ENCODE peak calls at places on chromosomes 5 and 9, in nine cellular contexts. One of them, this sample, is unnamed.

GRCh38 chr9:135826188-135826545 is 81.2 kb downstream of the CAMSAP1 start:
- DNase-seq in esophagus muscularis mucosa: no peak
- DNase-seq in IMR-90: no peak
- DNase-seq in ovary: no peak
- DNase-seq in neural progenitor cell: no peak
- DNase-seq in ascending aorta: peak; percentile 50
- DNase-seq in CD8-positive, alpha-beta T cell: no peak
- DNase-seq in tibial artery: no peak
- DNase-seq in WERI-Rb-1: no peak
- DNase-seq in this sample: no peak

GRCh38 chr5:72241346-72242003 is 78.6 kb downstream of the MRPS27 start:
- DNase-seq in CD8-positive, alpha-beta T cell: no peak
- DNase-seq in IMR-90: no peak
- DNase-seq in ascending aorta: no peak
- DNase-seq in WERI-Rb-1: no peak
- DNase-seq in neural progenitor cell: peak; percentile 71
- DNase-seq in esophagus muscularis mucosa: no peak
- DNase-seq in tibial artery: no peak
- DNase-seq in ovary: no peak
- DNase-seq in this sample: no peak

GRCh38 chr5:160833806-160834205 is 18.2 kb downstream of the ATP10B start:
- DNase-seq in CD8-positive, alpha-beta T cell: no peak
- DNase-seq in ascending aorta: no peak
- DNase-seq in esophagus muscularis mucosa: no peak
- DNase-seq in WERI-Rb-1: no peak
- DNase-seq in IMR-90: no peak
- DNase-seq in ovary: no peak
- DNase-seq in tibial artery: no peak
- DNase-seq in neural progenitor cell: no peak
- DNase-seq in this sample: no peak

GRCh38 chr9:116860509-116861120 is 173.5 kb downstream of the TRIM32 start:
- DNase-seq in ascending aorta: peak; percentile 62
- DNase-seq in esophagus muscularis mucosa: no peak
- DNase-seq in IMR-90: peak; percentile 63
- DNase-seq in ovary: peak; percentile 38
- DNase-seq in tibial artery: peak; percentile 71
- DNase-seq in CD8-positive, alpha-beta T cell: no peak
- DNase-seq in WERI-Rb-1: peak; percentile 85
- DNase-seq in neural progenitor cell: peak; percentile 85
- DNase-seq in this sample: peak; percentile 12

GRCh38 chr5:134070979-134071849 is 43.3 kb upstream of the TCF7 start:
- DNase-seq in ovary: peak; percentile 37
- DNase-seq in neural progenitor cell: peak; percentile 62
- DNase-seq in ascending aorta: no peak
- DNase-seq in esophagus muscularis mucosa: no peak
- DNase-seq in tibial artery: no peak
- DNase-seq in IMR-90: no peak
- DNase-seq in WERI-Rb-1: no peak
- DNase-seq in CD8-positive, alpha-beta T cell: no peak
- DNase-seq in this sample: no peak

GRCh38 chr9:30925635-30926034 is 1458.8 kb upstream of the ACO1 start:
- DNase-seq in esophagus muscularis mucosa: no peak
- DNase-seq in CD8-positive, alpha-beta T cell: no peak
- DNase-seq in tibial artery: no peak
- DNase-seq in ovary: no peak
- DNase-seq in WERI-Rb-1: no peak
- DNase-seq in neural progenitor cell: no peak
- DNase-seq in IMR-90: no peak
- DNase-seq in ascending aorta: no peak
- DNase-seq in this sample: no peak

GRCh38 chr5:35145671-35146317 is 84.5 kb downstream of the PRLR start:
- DNase-seq in IMR-90: peak; percentile 24
- DNase-seq in WERI-Rb-1: no peak
- DNase-seq in ascending aorta: no peak
- DNase-seq in ovary: no peak
- DNase-seq in CD8-positive, alpha-beta T cell: no peak
- DNase-seq in esophagus muscularis mucosa: no peak
- DNase-seq in tibial artery: no peak
- DNase-seq in neural progenitor cell: no peak
- DNase-seq in this sample: no peak

GRCh38 chr9:4417578-4418325 is 72.5 kb upstream of the SLC1A1 start:
- DNase-seq in ascending aorta: no peak
- DNase-seq in CD8-positive, alpha-beta T cell: no peak
- DNase-seq in ovary: no peak
- DNase-seq in esophagus muscularis mucosa: no peak
- DNase-seq in neural progenitor cell: no peak
- DNase-seq in WERI-Rb-1: no peak
- DNase-seq in IMR-90: peak; percentile 2
- DNase-seq in tibial artery: no peak
- DNase-seq in this sample: no peak

GRCh38 chr5:123033157-123033671 is 3.3 kb downstream of the PPIC start:
- DNase-seq in ascending aorta: no peak
- DNase-seq in tibial artery: no peak
- DNase-seq in esophagus muscularis mucosa: no peak
- DNase-seq in IMR-90: no peak
- DNase-seq in neural progenitor cell: no peak
- DNase-seq in CD8-positive, alpha-beta T cell: no peak
- DNase-seq in WERI-Rb-1: no peak
- DNase-seq in ovary: no peak
- DNase-seq in this sample: no peak

GRCh38 chr9:68708089-68708488 is 3.0 kb downstream of the PIP5K1B start:
- DNase-seq in WERI-Rb-1: no peak
- DNase-seq in CD8-positive, alpha-beta T cell: no peak
- DNase-seq in neural progenitor cell: no peak
- DNase-seq in ascending aorta: no peak
- DNase-seq in IMR-90: no peak
- DNase-seq in tibial artery: no peak
- DNase-seq in esophagus muscularis mucosa: no peak
- DNase-seq in ovary: no peak
- DNase-seq in this sample: no peak
- H3K4me3 ChIP-seq in WERI-Rb-1: no peak overlapping the region
- H3K4me3 ChIP-seq in CD8-positive, alpha-beta T cell: no peak overlapping the region
- H3K4me3 ChIP-seq in neural progenitor cell: no peak overlapping the region
- H3K4me3 ChIP-seq in ascending aorta: no peak overlapping the region
- H3K4me3 ChIP-seq in IMR-90: no peak overlapping the region
- H3K4me3 ChIP-seq in tibial artery: no peak overlapping the region
- H3K4me3 ChIP-seq in esophagus muscularis mucosa: no peak overlapping the region
- H3K4me3 ChIP-seq in ovary: no peak overlapping the region
- H3K4me3 ChIP-seq in this sample: no peak overlapping the region

GRCh38 chr9:36894695-36895310 is 139.3 kb downstream of the PAX5 start:
- DNase-seq in ascending aorta: no peak
- DNase-seq in neural progenitor cell: no peak
- DNase-seq in IMR-90: no peak
- DNase-seq in tibial artery: no peak
- DNase-seq in esophagus muscularis mucosa: no peak
- DNase-seq in WERI-Rb-1: no peak
- DNase-seq in ovary: no peak
- DNase-seq in CD8-positive, alpha-beta T cell: no peak
- DNase-seq in this sample: no peak

GRCh38 chr9:36897019-36897418 is 137.0 kb downstream of the PAX5 start:
- DNase-seq in WERI-Rb-1: no peak
- DNase-seq in IMR-90: no peak
- DNase-seq in tibial artery: no peak
- DNase-seq in CD8-positive, alpha-beta T cell: no peak
- DNase-seq in ovary: no peak
- DNase-seq in neural progenitor cell: no peak
- DNase-seq in ascending aorta: no peak
- DNase-seq in esophagus muscularis mucosa: no peak
- DNase-seq in this sample: no peak

GRCh38 chr9:36895744-36896260 is 138.3 kb downstream of the PAX5 start:
- DNase-seq in tibial artery: no peak
- DNase-seq in WERI-Rb-1: no peak
- DNase-seq in ovary: no peak
- DNase-seq in esophagus muscularis mucosa: no peak
- DNase-seq in neural progenitor cell: no peak
- DNase-seq in ascending aorta: peak; percentile 21
- DNase-seq in IMR-90: no peak
- DNase-seq in CD8-positive, alpha-beta T cell: no peak
- DNase-seq in this sample: no peak

GRCh38 chr9:36897476-36897875 is 136.6 kb downstream of the PAX5 start:
- DNase-seq in CD8-positive, alpha-beta T cell: no peak
- DNase-seq in tibial artery: no peak
- DNase-seq in esophagus muscularis mucosa: no peak
- DNase-seq in ovary: no peak
- DNase-seq in WERI-Rb-1: no peak
- DNase-seq in ascending aorta: no peak
- DNase-seq in neural progenitor cell: no peak
- DNase-seq in IMR-90: no peak
- DNase-seq in this sample: no peak

DNA sequence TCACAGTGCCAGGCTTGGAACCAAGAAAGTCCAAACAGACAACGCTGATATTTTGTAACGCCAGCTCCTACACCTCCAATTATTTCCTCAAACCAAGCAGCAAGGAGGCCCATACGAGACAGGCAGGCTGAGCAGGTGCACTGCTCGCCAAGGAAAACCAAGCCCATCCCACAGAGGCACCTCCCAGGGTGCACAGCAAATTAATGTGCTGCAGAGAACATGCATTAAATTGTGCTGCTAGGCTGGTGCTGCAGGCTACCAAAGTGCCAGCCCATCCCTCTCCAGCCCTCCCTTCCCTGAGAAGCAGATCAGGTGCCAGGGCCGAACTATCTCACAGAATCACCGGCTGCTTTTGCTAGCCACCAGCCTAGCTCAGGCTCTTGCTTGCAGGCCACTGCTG is 137.8 kb downstream of the PAX5 start:
- DNase-seq in IMR-90: no peak
- DNase-seq in WERI-Rb-1: no peak
- DNase-seq in neural progenitor cell: no peak
- DNase-seq in ascending aorta: no peak
- DNase-seq in tibial artery: no peak
- DNase-seq in esophagus muscularis mucosa: no peak
- DNase-seq in ovary: no peak
- DNase-seq in CD8-positive, alpha-beta T cell: no peak
- DNase-seq in this sample: no peak
- TF ChIP-seq CTCF in IMR-90: no peak
- TF ChIP-seq CTCF in WERI-Rb-1: no peak
- TF ChIP-seq CTCF in neural progenitor cell: no peak
- TF ChIP-seq CTCF in ascending aorta: no peak
- TF ChIP-seq CTCF in tibial artery: no peak
- TF ChIP-seq CTCF in esophagus muscularis mucosa: no peak
- TF ChIP-seq CTCF in ovary: no peak
- TF ChIP-seq CTCF in CD8-positive, alpha-beta T cell: no peak
- TF ChIP-seq CTCF in this sample: no peak

DNA sequence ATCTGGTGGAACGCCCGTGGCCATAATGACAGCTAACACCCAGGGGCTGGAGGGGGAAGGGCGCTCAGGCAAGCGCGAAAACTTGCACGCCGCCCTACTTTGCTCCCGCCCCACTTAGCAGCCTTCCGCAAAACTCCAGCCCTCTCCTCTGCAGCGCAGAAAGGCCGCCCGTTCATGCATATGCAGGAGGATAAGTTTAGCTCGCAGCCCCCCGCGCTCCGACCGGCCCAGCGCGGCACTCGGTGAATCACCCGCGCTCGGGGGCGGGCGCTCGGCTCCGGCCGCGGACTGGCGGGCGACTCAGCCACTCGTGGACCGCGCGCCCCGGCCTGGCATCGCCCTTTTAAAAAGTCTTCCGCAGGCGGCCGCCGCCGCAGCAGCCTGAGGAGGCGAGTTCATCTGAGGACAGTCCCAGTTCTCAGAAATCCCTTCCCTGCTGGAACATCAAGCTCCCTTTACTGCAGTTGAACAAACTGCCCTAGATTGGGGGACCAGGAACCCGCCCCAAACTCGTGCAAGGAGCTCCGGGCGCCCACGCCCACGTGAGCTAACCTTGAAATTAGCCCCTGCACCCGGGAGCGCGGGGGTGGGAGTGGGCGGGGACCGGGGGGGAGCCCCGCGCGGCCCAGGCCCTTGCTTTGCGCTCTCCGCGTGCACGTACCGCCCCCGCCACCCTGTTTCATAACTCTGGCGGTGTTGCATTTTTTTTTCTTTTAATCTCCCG is 4.5 kb upstream of the KLF9 start:
- DNase-seq in CD8-positive, alpha-beta T cell: peak; percentile 71
- DNase-seq in IMR-90: peak; percentile 96
- DNase-seq in ovary: peak; percentile 98
- DNase-seq in ascending aorta: peak; percentile 99
- DNase-seq in WERI-Rb-1: peak; percentile 95
- DNase-seq in neural progenitor cell: peak; percentile 89
- DNase-seq in esophagus muscularis mucosa: peak; percentile 99
- DNase-seq in tibial artery: peak; percentile 100
- DNase-seq in this sample: peak; percentile 89
- H3K27me3 ChIP-seq in CD8-positive, alpha-beta T cell: no peaks in the 10 kb centered on the region
- H3K27me3 ChIP-seq in IMR-90: no peaks in the 10 kb centered on the region
- H3K27me3 ChIP-seq in ovary: no peaks in the 10 kb centered on the region
- H3K27me3 ChIP-seq in ascending aorta: no peaks in the 10 kb centered on the region
- H3K27me3 ChIP-seq in WERI-Rb-1: no peaks in the 10 kb centered on the region
- H3K27me3 ChIP-seq in neural progenitor cell: peaks cover 79% of the 10 kb centered on the region
- H3K27me3 ChIP-seq in esophagus muscularis mucosa: no peaks in the 10 kb centered on the region
- H3K27me3 ChIP-seq in tibial artery: no peaks in the 10 kb centered on the region
- H3K27me3 ChIP-seq in this sample: no peaks in the 10 kb centered on the region

GRCh38 chr5:149543361-149544198 is 7.7 kb downstream of the CSNK1A1 start:
- DNase-seq in neural progenitor cell: peak; percentile 52
- DNase-seq in ascending aorta: no peak
- DNase-seq in IMR-90: no peak
- DNase-seq in tibial artery: no peak
- DNase-seq in ovary: no peak
- DNase-seq in CD8-positive, alpha-beta T cell: no peak
- DNase-seq in esophagus muscularis mucosa: no peak
- DNase-seq in WERI-Rb-1: no peak
- DNase-seq in this sample: no peak

GRCh38 chr5:149541893-149542292 is 9.3 kb downstream of the CSNK1A1 start:
- DNase-seq in ascending aorta: no peak
- DNase-seq in ovary: no peak
- DNase-seq in WERI-Rb-1: no peak
- DNase-seq in neural progenitor cell: no peak
- DNase-seq in IMR-90: no peak
- DNase-seq in CD8-positive, alpha-beta T cell: no peak
- DNase-seq in tibial artery: no peak
- DNase-seq in esophagus muscularis mucosa: no peak
- DNase-seq in this sample: no peak

GRCh38 chr5:149546974-149547373 is 4.3 kb downstream of the CSNK1A1 start:
- DNase-seq in tibial artery: no peak
- DNase-seq in CD8-positive, alpha-beta T cell: no peak
- DNase-seq in ovary: no peak
- DNase-seq in neural progenitor cell: no peak
- DNase-seq in WERI-Rb-1: no peak
- DNase-seq in ascending aorta: no peak
- DNase-seq in IMR-90: no peak
- DNase-seq in esophagus muscularis mucosa: no peak
- DNase-seq in this sample: no peak

GRCh38 chr5:149544199-149544472 is 7.1 kb downstream of the CSNK1A1 start:
- DNase-seq in IMR-90: no peak
- DNase-seq in esophagus muscularis mucosa: no peak
- DNase-seq in neural progenitor cell: no peak
- DNase-seq in CD8-positive, alpha-beta T cell: no peak
- DNase-seq in ascending aorta: no peak
- DNase-seq in ovary: no peak
- DNase-seq in tibial artery: no peak
- DNase-seq in WERI-Rb-1: no peak
- DNase-seq in this sample: no peak

DNA sequence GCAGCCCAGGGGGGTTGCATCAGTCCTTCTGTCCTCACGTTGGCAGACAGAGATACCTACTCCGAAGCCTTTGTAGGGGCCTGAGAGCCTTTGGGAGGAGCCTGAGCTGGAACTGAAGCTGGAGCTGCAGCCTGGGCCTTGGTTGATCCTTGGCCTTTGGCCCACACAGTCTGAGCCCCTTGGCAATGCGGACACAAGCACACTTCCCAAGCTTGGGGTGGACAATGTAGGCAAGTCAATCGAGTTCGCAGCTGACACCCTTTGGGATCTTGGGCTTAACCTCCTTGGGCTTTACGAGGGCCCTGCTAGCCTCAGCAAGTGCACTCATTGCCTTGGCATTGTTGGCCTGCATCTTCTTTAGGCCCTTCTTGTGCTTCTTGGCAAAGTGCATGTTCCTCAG is 5.9 kb downstream of the CSNK1A1 start:
- DNase-seq in neural progenitor cell: no peak
- DNase-seq in tibial artery: no peak
- DNase-seq in ovary: no peak
- DNase-seq in ascending aorta: no peak
- DNase-seq in IMR-90: no peak
- DNase-seq in WERI-Rb-1: no peak
- DNase-seq in esophagus muscularis mucosa: no peak
- DNase-seq in CD8-positive, alpha-beta T cell: no peak
- DNase-seq in this sample: no peak
- H3K4me3 ChIP-seq in neural progenitor cell: no peak overlapping the region
- H3K4me3 ChIP-seq in tibial artery: no peak overlapping the region
- H3K4me3 ChIP-seq in ovary: no peak overlapping the region
- H3K4me3 ChIP-seq in ascending aorta: no peak overlapping the region
- H3K4me3 ChIP-seq in IMR-90: no peak overlapping the region
- H3K4me3 ChIP-seq in WERI-Rb-1: no peak overlapping the region
- H3K4me3 ChIP-seq in esophagus muscularis mucosa: peak overlapping the region; percentile 1
- H3K4me3 ChIP-seq in CD8-positive, alpha-beta T cell: no peak overlapping the region
- H3K4me3 ChIP-seq in this sample: no peak overlapping the region

This sample was measured in kidney epithelial cell.